ENCODE peak calls at places on chromosome 16, in ten cellular contexts. G, A, Q, Z, R, P, S, H, T and W are unnamed samples.
A peak's percentile ranks its signal among the peaks of the same experiment; 100 is the strongest.

GRCh38 chr16:90083139-90083538 is 6.0 kb upstream of the PRDM7 start:
- DNase-seq in G (no peak), A (no peak), Q (no peak), Z (no peak), R (no peak), P (no peak), S (no peak), H (no peak), T (no peak), W (no peak)

GRCh38 chr16:82016268-82016667 is 5.0 kb upstream of the SDR42E1 start:
- DNase-seq in G (peak; percentile 40), A (no peak), Q (no peak), Z (peak; percentile 14), R (no peak), P (peak; percentile 36), S (no peak), H (peak; percentile 35), T (no peak), W (no peak)

GRCh38 chr16:60776311-60776710 is 1259.9 kb downstream of the CDH8 start:
- DNase-seq in G (no peak), A (no peak), Q (no peak), Z (no peak), R (no peak), P (no peak), S (no peak), H (no peak), T (no peak), W (no peak)

GRCh38 chr16:2482181-2483107 is 7.5 kb downstream of the TBC1D24 start:
- DNase-seq in G (no peak), A (no peak), Q (no peak), Z (peak; percentile 71), R (no peak), P (peak; percentile 43), S (no peak), H (peak; percentile 92), T (no peak), W (peak; percentile 82)

GRCh38 chr16:12268602-12269001 is 292.1 kb downstream of the SNX29 start:
- DNase-seq in G (no peak), A (no peak), Q (no peak), Z (no peak), R (no peak), P (no peak), S (no peak), H (peak; percentile 17), T (no peak), W (no peak)

GRCh38 chr16:74485916-74486315 is 64.6 kb upstream of the CLEC18B start:
- DNase-seq in G (peak; percentile 73), A (no peak), Q (no peak), Z (no peak), R (no peak), P (peak; percentile 26), S (no peak), H (no peak), T (no peak), W (no peak)

GRCh38 chr16:12815361-12815760 is 11.7 kb upstream of the CPPED1 start:
- DNase-seq in G (no peak), A (no peak), Q (no peak), Z (no peak), R (peak; percentile 57), P (no peak), S (no peak), H (peak; percentile 41), T (no peak), W (no peak)

GRCh38 chr16:88692861-88693260 is 6.6 kb upstream of the SNAI3 start:
- DNase-seq in G (no peak), A (no peak), Q (no peak), Z (no peak), R (no peak), P (no peak), S (no peak), H (no peak), T (no peak), W (no peak)

GRCh38 chr16:46862555-46863447 is 21.4 kb upstream of the GPT2 start:
- DNase-seq in G (no peak), A (no peak), Q (no peak), Z (peak; percentile 37), R (no peak), P (peak; percentile 72), S (no peak), H (peak; percentile 44), T (no peak), W (no peak)

GRCh38 chr16:1670866-1671265 is 7.2 kb upstream of the JPT2 start:
- DNase-seq in G (no peak), A (no peak), Q (no peak), Z (no peak), R (no peak), P (no peak), S (no peak), H (no peak), T (no peak), W (peak; percentile 46)

GRCh38 chr16:1331712-1332617 is 1.5 kb upstream of the BAIAP3 start:
- DNase-seq in G (peak; percentile 99), A (peak; percentile 96), Q (peak; percentile 85), Z (peak; percentile 30), R (peak; percentile 92), P (peak; percentile 43), S (no peak), H (peak; percentile 63), T (no peak), W (peak; percentile 94)

GRCh38 chr16:58024673-58025350 is 742 bp upstream of the MMP15 start:
- DNase-seq in G (peak; percentile 84), A (peak; percentile 76), Q (peak; percentile 70), Z (no peak), R (peak; percentile 92), P (no peak), S (no peak), H (peak; percentile 21), T (no peak), W (peak; percentile 84)

GRCh38 chr16:88810868-88811599 is 694 bp downstream of the APRT start:
- DNase-seq in G (peak; percentile 57), A (peak; percentile 38), Q (peak; percentile 77), Z (peak; percentile 69), R (peak; percentile 73), P (peak; percentile 77), S (no peak), H (peak; percentile 89), T (no peak), W (peak; percentile 95)

DNA sequence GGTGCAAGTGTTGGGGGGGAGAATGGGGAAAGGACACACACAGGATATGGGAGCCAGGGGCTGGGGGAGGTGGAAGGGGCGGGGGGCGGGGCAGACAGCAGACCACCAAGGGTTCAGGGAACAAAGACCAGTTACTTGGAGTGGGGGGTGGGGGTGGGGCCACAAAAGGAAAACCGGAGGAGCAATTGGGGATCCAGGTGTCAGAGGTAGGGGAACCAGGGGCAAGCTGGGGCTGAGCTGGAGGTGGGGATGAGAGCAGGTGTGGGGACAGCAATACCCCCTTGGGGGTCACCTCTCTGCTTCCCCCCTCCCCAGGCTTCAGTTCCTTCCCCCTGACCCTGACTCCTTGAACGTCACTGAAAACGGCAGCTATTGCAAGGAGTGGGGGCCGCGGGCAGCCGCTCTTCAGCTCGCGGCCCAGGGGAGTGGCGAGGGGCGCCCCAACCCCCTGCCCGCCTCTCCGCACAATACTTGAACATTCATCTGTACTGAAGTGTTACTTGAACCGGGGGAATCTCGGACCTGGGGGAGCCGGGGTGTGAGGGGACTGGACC is 1.3 kb upstream of the ORAI3 start:
- DNase-seq in G (peak; percentile 55), A (peak; percentile 55), Q (peak; percentile 37), Z (no peak), R (no peak), P (no peak), S (no peak), H (no peak), T (no peak), W (no peak)
- H3K9ac ChIP-seq in G (peak overlapping the region; percentile 66), A (no peak overlapping the region), Q (no peak overlapping the region), Z (no peak overlapping the region), R (no peak overlapping the region), P (no peak overlapping the region), S (no peak overlapping the region), H (peak overlapping the region; percentile 88), T (peak overlapping the region; percentile 70), W (peak overlapping the region; percentile 26)

GRCh38 chr16:48126801-48127644 is 28.8 kb downstream of the ABCC12 start:
- DNase-seq in G (peak; percentile 41), A (no peak), Q (no peak), Z (peak; percentile 98), R (peak; percentile 6), P (peak; percentile 80), S (no peak), H (peak; percentile 93), T (no peak), W (peak; percentile 56)
- H3K27ac ChIP-seq in G (no peak overlapping the region), A (no peak overlapping the region), Q (no peak overlapping the region), Z (peak overlapping the region; percentile 72), R (no peak overlapping the region), P (no peak overlapping the region), S (no peak overlapping the region), H (peak overlapping the region; percentile 88), T (no peak overlapping the region), W (no peak overlapping the region)

GRCh38 chr16:29156511-29156910 is 171.7 kb downstream of the LAT start:
- DNase-seq in G (peak; percentile 26), A (no peak), Q (no peak), Z (no peak), R (no peak), P (no peak), S (no peak), H (no peak), T (no peak), W (no peak)
- H3K9ac ChIP-seq in G (no peak overlapping the region), A (no peak overlapping the region), Q (no peak overlapping the region), Z (peak overlapping the region; percentile 67), R (no peak overlapping the region), P (no peak overlapping the region), S (no peak overlapping the region), H (peak overlapping the region; percentile 46), T (no peak overlapping the region), W (no peak overlapping the region)

GRCh38 chr16:70612931-70613330 is 33.4 kb upstream of the IL34 start:
- DNase-seq in G (no peak), A (no peak), Q (no peak), Z (no peak), R (no peak), P (no peak), S (no peak), H (no peak), T (no peak), W (no peak)

GRCh38 chr16:70614208-70614951 is 32.0 kb upstream of the IL34 start:
- DNase-seq in G (no peak), A (peak; percentile 48), Q (no peak), Z (no peak), R (no peak), P (no peak), S (no peak), H (no peak), T (no peak), W (no peak)

GRCh38 chr16:70611224-70611598 is 35.1 kb upstream of the IL34 start:
- DNase-seq in G (no peak), A (peak; percentile 74), Q (no peak), Z (no peak), R (no peak), P (no peak), S (no peak), H (no peak), T (no peak), W (no peak)

GRCh38 chr16:70611785-70612303 is 34.5 kb upstream of the IL34 start:
- DNase-seq in G (no peak), A (no peak), Q (no peak), Z (no peak), R (no peak), P (no peak), S (no peak), H (no peak), T (no peak), W (no peak)

DNA sequence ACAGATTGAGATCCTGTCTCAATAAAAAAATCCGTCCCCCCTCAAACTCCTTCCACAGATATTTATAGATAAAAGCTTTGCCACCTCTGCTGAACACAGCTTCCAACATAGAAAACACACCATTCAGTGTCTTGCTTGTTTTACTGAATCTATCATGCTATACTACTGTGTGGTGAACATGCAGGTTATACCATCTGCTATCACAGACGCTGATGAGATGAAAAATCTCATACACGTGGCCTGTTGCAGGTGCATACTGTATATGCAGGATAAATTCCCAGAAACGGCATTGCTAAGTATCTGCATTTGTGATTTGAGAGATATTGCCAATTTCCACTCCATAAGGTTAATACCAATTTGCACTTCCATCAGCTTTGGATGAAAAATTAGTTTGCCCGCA is 30.4 kb upstream of the IL34 start:
- DNase-seq in G (no peak), A (no peak), Q (no peak), Z (no peak), R (no peak), P (no peak), S (no peak), H (no peak), T (no peak), W (no peak)
- H3K27ac ChIP-seq in G (no peak overlapping the region), A (no peak overlapping the region), Q (no peak overlapping the region), Z (no peak overlapping the region), R (no peak overlapping the region), P (no peak overlapping the region), S (no peak overlapping the region), H (no peak overlapping the region), T (no peak overlapping the region), W (no peak overlapping the region)